ENCODE peak calls at places on chromosomes 13 and 19, in ten cellular contexts. Q, S, K, I, N, B, J, X, H and Z are unnamed samples.

GRCh38 chr19:4338441-4339350 is at the start of gene STAP2:
- DNase-seq in I (peak; percentile 88), X (no peak), Q (no peak), N (peak; percentile 45), S (no peak), B (no peak), J (no peak), H (peak; percentile 36), K (no peak), Z (no peak)

GRCh38 chr13:31204592-31204991 is 4.8 kb downstream of the B3GLCT start:
- DNase-seq in B (no peak), J (no peak), S (peak; percentile 10), Q (peak; percentile 43), H (peak; percentile 63), X (peak; percentile 45), K (no peak), N (no peak), I (no peak), Z (no peak)

GRCh38 chr13:90910240-90910639 is 437.2 kb upstream of the MIR17HG start:
- DNase-seq in H (no peak), I (no peak), X (no peak), N (no peak), J (no peak), Q (no peak), K (no peak), S (no peak), B (no peak), Z (no peak)

GRCh38 chr13:79155883-79156282 is 250.2 kb downstream of the RBM26 start:
- DNase-seq in H (no peak), Q (no peak), B (no peak), I (no peak), S (no peak), X (no peak), K (no peak), J (no peak), N (no peak), Z (no peak)

GRCh38 chr13:24557121-24557520 is 44.5 kb upstream of the PARP4 start:
- DNase-seq in H (no peak), I (no peak), X (no peak), S (no peak), B (no peak), J (no peak), Q (no peak), N (no peak), K (no peak), Z (no peak)

GRCh38 chr19:3304871-3305423 is 61.4 kb upstream of the NFIC start:
- DNase-seq in X (peak; percentile 71), S (peak; percentile 62), Q (peak; percentile 66), K (peak; percentile 87), J (no peak), I (peak; percentile 78), N (peak; percentile 82), H (peak; percentile 71), B (peak; percentile 71), Z (no peak)

GRCh38 chr19:14059093-14059480 is 2.8 kb downstream of the PALM3 start:
- DNase-seq in K (no peak), H (no peak), B (peak; percentile 46), S (no peak), Q (no peak), I (peak; percentile 28), X (no peak), N (no peak), J (no peak), Z (no peak)

GRCh38 chr19:14459703-14460102 is 15.5 kb downstream of the PTGER1 start:
- DNase-seq in S (no peak), N (no peak), H (no peak), Q (no peak), X (no peak), K (no peak), B (peak; percentile 74), J (no peak), I (no peak), Z (no peak)

GRCh38 chr19:52734340-52734892 is 428 bp downstream of the ZNF611 start:
- DNase-seq in B (no peak), J (no peak), N (peak; percentile 49), I (peak; percentile 15), Q (peak; percentile 22), H (no peak), X (no peak), S (no peak), K (peak; percentile 65), Z (no peak)

GRCh38 chr19:52735734-52736133 is 890 bp upstream of the ZNF611 start:
- DNase-seq in H (peak; percentile 72), X (no peak), Q (peak; percentile 82), J (no peak), N (peak; percentile 57), K (peak; percentile 78), I (peak; percentile 68), S (no peak), B (no peak), Z (no peak)

GRCh38 chr19:52739576-52739975 is 4.7 kb upstream of the ZNF611 start:
- DNase-seq in I (no peak), Q (no peak), S (no peak), H (no peak), J (no peak), N (no peak), K (no peak), X (no peak), B (no peak), Z (no peak)

GRCh38 chr19:52734893-52735661 is at the start of gene ZNF611:
- DNase-seq in J (peak; percentile 38), B (peak; percentile 100), X (peak; percentile 96), I (peak; percentile 100), Q (peak; percentile 98), S (peak; percentile 57), H (peak; percentile 97), N (peak; percentile 98), K (peak; percentile 99), Z (no peak)
- TF ChIP-seq CTCF in J (peak; percentile 86), B (peak; percentile 68), X (peak; percentile 25), I (peak; percentile 90), Q (peak; percentile 90), S (peak; percentile 11), H (peak; percentile 73), N (no peak), K (peak; percentile 10), Z (peak; percentile 67)

GRCh38 chr19:40241125-40241808 is 14.8 kb upstream of the CCNP start:
- DNase-seq in H (no peak), N (no peak), I (no peak), Q (no peak), X (no peak), K (no peak), S (no peak), J (no peak), B (no peak), Z (no peak)
- TF ChIP-seq CTCF in H (no peak), N (no peak), I (no peak), Q (no peak), X (no peak), K (no peak), S (no peak), J (no peak), B (no peak), Z (no peak)

GRCh38 chr19:39349326-39349725 is 7.1 kb downstream of the SAMD4B start:
- DNase-seq in J (no peak), Q (no peak), H (no peak), N (no peak), K (no peak), I (no peak), S (no peak), X (no peak), B (no peak), Z (no peak)

GRCh38 chr19:39347332-39348227 is 5.4 kb downstream of the SAMD4B start:
- DNase-seq in I (no peak), Q (no peak), K (no peak), H (no peak), B (no peak), X (no peak), J (no peak), N (no peak), S (no peak), Z (no peak)

GRCh38 chr19:39341720-39342604 is at the start of gene SAMD4B:
- DNase-seq in S (peak; percentile 99), J (peak; percentile 72), N (peak; percentile 100), H (peak; percentile 97), I (peak; percentile 99), Q (peak; percentile 99), X (peak; percentile 96), B (peak; percentile 99), K (peak; percentile 100), Z (peak; percentile 100)

GRCh38 chr19:39342647-39343305 is 555 bp downstream of the SAMD4B start:
- DNase-seq in N (peak; percentile 61), I (peak; percentile 21), H (no peak), X (no peak), J (no peak), B (peak; percentile 31), Q (peak; percentile 41), S (no peak), K (peak; percentile 58), Z (no peak)

DNA sequence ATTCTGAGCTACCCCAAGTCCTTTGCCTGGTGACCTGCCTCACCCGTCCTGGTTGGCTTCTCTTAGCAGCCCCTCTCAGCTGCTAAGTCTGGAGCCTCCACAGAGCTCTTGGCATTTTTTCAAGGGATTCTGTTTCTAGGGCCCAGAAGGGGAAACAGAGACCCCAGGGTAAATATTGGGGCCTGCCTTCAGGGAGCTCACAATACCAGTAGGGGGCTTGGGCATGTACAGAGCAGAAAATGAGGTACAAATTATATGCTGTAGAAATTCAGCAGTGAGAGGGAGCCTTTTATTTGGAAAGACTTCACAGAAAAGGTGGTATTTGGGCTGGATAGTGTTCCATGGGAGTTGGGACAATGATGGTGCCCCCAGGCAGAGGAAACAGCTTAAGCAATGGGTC is 3.7 kb downstream of the SAMD4B start:
- DNase-seq in J (no peak), X (no peak), K (no peak), B (no peak), S (no peak), H (no peak), I (no peak), N (no peak), Q (no peak), Z (no peak)
- TF ChIP-seq CTCF in J (no peak), X (no peak), K (no peak), B (no peak), S (no peak), H (no peak), I (no peak), N (no peak), Q (no peak), Z (no peak)

GRCh38 chr13:33311040-33311439 is 25.5 kb upstream of the STARD13 start:
- DNase-seq in Q (no peak), X (no peak), N (no peak), J (no peak), S (no peak), B (no peak), K (no peak), I (no peak), H (no peak), Z (no peak)

GRCh38 chr13:33307820-33308219 is 22.3 kb upstream of the STARD13 start:
- DNase-seq in X (no peak), K (no peak), J (no peak), N (no peak), I (no peak), B (no peak), S (no peak), H (peak; percentile 19), Q (no peak), Z (no peak)

GRCh38 chr13:33310245-33311038 is 24.9 kb upstream of the STARD13 start:
- DNase-seq in I (no peak), S (no peak), Q (no peak), J (no peak), K (no peak), H (no peak), N (no peak), B (no peak), X (no peak), Z (no peak)

GRCh38 chr13:33313504-33313903 is 27.9 kb upstream of the STARD13 start:
- DNase-seq in N (no peak), I (no peak), J (no peak), B (no peak), K (no peak), S (no peak), H (no peak), Q (no peak), X (no peak), Z (no peak)

DNA sequence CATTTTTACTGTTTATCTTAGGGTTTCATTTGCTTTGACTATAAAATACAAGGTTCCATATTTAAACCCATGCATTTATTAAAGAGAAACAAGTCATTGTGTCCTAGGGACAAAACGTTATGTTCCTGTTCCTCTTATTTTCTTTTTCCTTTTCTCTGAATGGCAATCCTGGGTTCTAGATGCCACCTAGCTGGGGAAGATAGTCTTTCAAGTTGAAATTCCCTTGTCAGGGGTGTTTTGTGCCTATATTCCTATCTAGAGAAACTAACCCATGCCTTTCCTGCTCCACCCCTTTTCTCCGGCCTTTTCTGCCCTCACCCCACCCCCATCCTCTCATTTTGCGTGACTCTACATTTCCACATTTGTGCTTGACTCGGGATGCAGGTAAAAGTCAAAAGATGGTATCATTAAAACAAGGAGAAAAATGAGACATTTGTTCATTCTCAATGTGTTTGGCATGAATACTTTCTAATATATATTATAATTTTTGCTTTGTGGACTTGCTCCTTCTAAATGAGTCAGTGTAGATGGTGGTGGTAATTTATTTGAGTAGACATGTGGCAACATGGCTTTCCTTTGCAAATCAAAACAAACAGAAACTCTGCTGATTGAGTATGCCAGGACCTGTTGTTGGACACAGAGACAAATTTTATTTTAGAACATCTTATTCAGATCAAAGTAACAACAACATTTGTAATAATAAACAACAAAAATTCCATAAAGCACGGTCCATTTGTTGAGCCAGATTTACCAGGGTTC is 26.8 kb upstream of the STARD13 start:
- DNase-seq in J (no peak), X (no peak), S (no peak), N (no peak), I (no peak), B (no peak), H (peak; percentile 48), K (no peak), Q (no peak), Z (peak; percentile 10)
- TF ChIP-seq CTCF in J (peak; percentile 8), X (no peak), S (peak; percentile 35), N (no peak), I (peak; percentile 11), B (no peak), H (peak; percentile 21), K (peak; percentile 43), Q (peak; percentile 34), Z (peak; percentile 33)